ENCODE peak calls at places on chromosomes 4 and X, in ten cellular contexts. One of them, this sample, is unnamed.

GRCh38 chr4:77471821-77472495 is 133.7 kb upstream of the CXCL13 start:
- DNase-seq in brain microvascular endothelial cell: no peak
- DNase-seq in fibroblast of pulmonary artery: no peak
- DNase-seq in AG04450: no peak
- DNase-seq in heart right ventricle: no peak
- DNase-seq in RWPE1: no peak
- DNase-seq in AG09319: no peak
- DNase-seq in left ventricle myocardium inferior: no peak
- DNase-seq in mesothelial cell of epicardium: no peak
- DNase-seq in dorsolateral prefrontal cortex: no peak
- DNase-seq in this sample: no peak

GRCh38 chr4:10605746-10606482 is 78.7 kb downstream of the CLNK start:
- DNase-seq in heart right ventricle: no peak
- DNase-seq in mesothelial cell of epicardium: no peak
- DNase-seq in AG04450: peak
- DNase-seq in RWPE1: no peak
- DNase-seq in brain microvascular endothelial cell: peak
- DNase-seq in left ventricle myocardium inferior: no peak
- DNase-seq in AG09319: no peak
- DNase-seq in dorsolateral prefrontal cortex: no peak
- DNase-seq in fibroblast of pulmonary artery: peak
- DNase-seq in this sample: no peak

GRCh38 chrX:4655743-4656142 is 942.3 kb upstream of the PRKX start:
- DNase-seq in AG09319: no peak
- DNase-seq in RWPE1: peak
- DNase-seq in left ventricle myocardium inferior: no peak
- DNase-seq in heart right ventricle: no peak
- DNase-seq in brain microvascular endothelial cell: no peak
- DNase-seq in fibroblast of pulmonary artery: no peak
- DNase-seq in AG04450: no peak
- DNase-seq in dorsolateral prefrontal cortex: no peak
- DNase-seq in mesothelial cell of epicardium: no peak
- DNase-seq in this sample: no peak

GRCh38 chrX:115413246-115413878 is 123.8 kb downstream of the LUZP4 start:
- DNase-seq in AG09319: no peak
- DNase-seq in mesothelial cell of epicardium: no peak
- DNase-seq in brain microvascular endothelial cell: peak
- DNase-seq in fibroblast of pulmonary artery: peak
- DNase-seq in left ventricle myocardium inferior: no peak
- DNase-seq in dorsolateral prefrontal cortex: no peak
- DNase-seq in AG04450: no peak
- DNase-seq in RWPE1: no peak
- DNase-seq in heart right ventricle: no peak
- DNase-seq in this sample: no peak

GRCh38 chrX:107542500-107542899 is 85.8 kb upstream of the PRPS1 start:
- DNase-seq in brain microvascular endothelial cell: peak
- DNase-seq in fibroblast of pulmonary artery: peak
- DNase-seq in heart right ventricle: no peak
- DNase-seq in AG04450: no peak
- DNase-seq in dorsolateral prefrontal cortex: peak
- DNase-seq in AG09319: no peak
- DNase-seq in mesothelial cell of epicardium: no peak
- DNase-seq in RWPE1: peak
- DNase-seq in left ventricle myocardium inferior: no peak
- DNase-seq in this sample: no peak

GRCh38 chrX:46444011-46444410 is 101.2 kb downstream of the ZNF674 start:
- DNase-seq in fibroblast of pulmonary artery: peak
- DNase-seq in dorsolateral prefrontal cortex: no peak
- DNase-seq in RWPE1: peak
- DNase-seq in mesothelial cell of epicardium: no peak
- DNase-seq in brain microvascular endothelial cell: peak
- DNase-seq in AG09319: peak
- DNase-seq in AG04450: peak
- DNase-seq in left ventricle myocardium inferior: no peak
- DNase-seq in heart right ventricle: no peak
- DNase-seq in this sample: no peak

GRCh38 chr4:152359208-152360044 is 176.5 kb downstream of the FBXW7 start:
- DNase-seq in dorsolateral prefrontal cortex: no peak
- DNase-seq in fibroblast of pulmonary artery: no peak
- DNase-seq in heart right ventricle: no peak
- DNase-seq in AG04450: no peak
- DNase-seq in mesothelial cell of epicardium: no peak
- DNase-seq in AG09319: no peak
- DNase-seq in left ventricle myocardium inferior: no peak
- DNase-seq in RWPE1: no peak
- DNase-seq in brain microvascular endothelial cell: no peak
- DNase-seq in this sample: no peak

GRCh38 chr4:4457803-4458550 is 71.1 kb downstream of the NSG1 start:
- DNase-seq in heart right ventricle: no peak
- DNase-seq in RWPE1: no peak
- DNase-seq in AG09319: no peak
- DNase-seq in fibroblast of pulmonary artery: peak
- DNase-seq in brain microvascular endothelial cell: peak
- DNase-seq in left ventricle myocardium inferior: no peak
- DNase-seq in dorsolateral prefrontal cortex: no peak
- DNase-seq in AG04450: no peak
- DNase-seq in mesothelial cell of epicardium: no peak
- DNase-seq in this sample: no peak

GRCh38 chr4:109969909-109970308 is 57.2 kb downstream of the EGF start:
- DNase-seq in mesothelial cell of epicardium: no peak
- DNase-seq in left ventricle myocardium inferior: no peak
- DNase-seq in fibroblast of pulmonary artery: peak
- DNase-seq in AG04450: no peak
- DNase-seq in AG09319: no peak
- DNase-seq in heart right ventricle: peak
- DNase-seq in dorsolateral prefrontal cortex: no peak
- DNase-seq in brain microvascular endothelial cell: no peak
- DNase-seq in RWPE1: no peak
- DNase-seq in this sample: no peak

GRCh38 chr4:155799794-155800123 is 40.9 kb downstream of the GUCY1B1 start:
- DNase-seq in left ventricle myocardium inferior: no peak
- DNase-seq in brain microvascular endothelial cell: no peak
- DNase-seq in AG09319: no peak
- DNase-seq in AG04450: no peak
- DNase-seq in heart right ventricle: no peak
- DNase-seq in mesothelial cell of epicardium: no peak
- DNase-seq in dorsolateral prefrontal cortex: no peak
- DNase-seq in fibroblast of pulmonary artery: no peak
- DNase-seq in RWPE1: no peak
- DNase-seq in this sample: no peak

GRCh38 chr4:36130641-36131040 is 113.7 kb downstream of the ARAP2 start:
- DNase-seq in RWPE1: no peak
- DNase-seq in AG09319: no peak
- DNase-seq in mesothelial cell of epicardium: no peak
- DNase-seq in brain microvascular endothelial cell: no peak
- DNase-seq in AG04450: no peak
- DNase-seq in dorsolateral prefrontal cortex: no peak
- DNase-seq in heart right ventricle: no peak
- DNase-seq in left ventricle myocardium inferior: no peak
- DNase-seq in fibroblast of pulmonary artery: no peak
- DNase-seq in this sample: no peak

GRCh38 chr4:94653095-94653649 is 104.6 kb upstream of the BMPR1B start:
- DNase-seq in mesothelial cell of epicardium: no peak
- DNase-seq in dorsolateral prefrontal cortex: no peak
- DNase-seq in AG04450: no peak
- DNase-seq in AG09319: no peak
- DNase-seq in heart right ventricle: no peak
- DNase-seq in left ventricle myocardium inferior: no peak
- DNase-seq in RWPE1: no peak
- DNase-seq in fibroblast of pulmonary artery: no peak
- DNase-seq in brain microvascular endothelial cell: no peak
- DNase-seq in this sample: no peak

GRCh38 chr4:40395908-40396806 is 61.0 kb downstream of the CHRNA9 start:
- DNase-seq in AG09319: peak
- DNase-seq in AG04450: no peak
- DNase-seq in dorsolateral prefrontal cortex: no peak
- DNase-seq in brain microvascular endothelial cell: no peak
- DNase-seq in left ventricle myocardium inferior: peak
- DNase-seq in RWPE1: peak
- DNase-seq in mesothelial cell of epicardium: no peak
- DNase-seq in fibroblast of pulmonary artery: peak
- DNase-seq in heart right ventricle: peak
- DNase-seq in this sample: no peak

GRCh38 chrX:131734621-131735020 is 190.7 kb downstream of the OR13H1 start:
- DNase-seq in dorsolateral prefrontal cortex: peak
- DNase-seq in heart right ventricle: peak
- DNase-seq in fibroblast of pulmonary artery: no peak
- DNase-seq in mesothelial cell of epicardium: no peak
- DNase-seq in RWPE1: no peak
- DNase-seq in left ventricle myocardium inferior: no peak
- DNase-seq in AG09319: peak
- DNase-seq in AG04450: no peak
- DNase-seq in brain microvascular endothelial cell: peak
- DNase-seq in this sample: no peak
- TF ChIP-seq CTCF in dorsolateral prefrontal cortex: no peak
- TF ChIP-seq CTCF in heart right ventricle: no peak
- TF ChIP-seq CTCF in fibroblast of pulmonary artery: no peak
- TF ChIP-seq CTCF in mesothelial cell of epicardium: no peak
- TF ChIP-seq CTCF in RWPE1: no peak
- TF ChIP-seq CTCF in left ventricle myocardium inferior: no peak
- TF ChIP-seq CTCF in AG09319: peak
- TF ChIP-seq CTCF in AG04450: no peak
- TF ChIP-seq CTCF in brain microvascular endothelial cell: peak
- TF ChIP-seq CTCF in this sample: no peak

DNA sequence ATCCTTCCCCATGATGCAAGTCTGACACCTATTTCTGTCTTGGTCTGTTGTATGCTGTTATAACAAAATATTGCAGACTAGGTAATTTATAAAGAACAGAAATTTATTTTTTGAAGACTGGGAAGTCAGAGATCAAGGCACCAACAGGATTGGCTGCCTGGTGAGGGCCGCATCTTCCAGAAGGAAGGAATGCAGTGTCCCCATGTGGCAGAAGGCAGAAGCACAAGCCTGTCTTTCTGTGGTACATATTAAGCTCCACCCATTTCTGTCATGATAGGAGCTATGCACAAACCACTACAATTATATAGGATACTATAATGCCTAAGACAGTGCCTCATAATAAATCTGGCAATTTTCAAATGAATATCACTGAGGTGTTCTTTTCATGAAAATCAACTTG is 502.3 kb upstream of the DIAPH2 start:
- DNase-seq in AG09319: no peak
- DNase-seq in left ventricle myocardium inferior: no peak
- DNase-seq in brain microvascular endothelial cell: peak
- DNase-seq in heart right ventricle: no peak
- DNase-seq in AG04450: peak
- DNase-seq in RWPE1: no peak
- DNase-seq in fibroblast of pulmonary artery: peak
- DNase-seq in mesothelial cell of epicardium: no peak
- DNase-seq in dorsolateral prefrontal cortex: no peak
- DNase-seq in this sample: no peak
- TF ChIP-seq CTCF in AG09319: peak
- TF ChIP-seq CTCF in left ventricle myocardium inferior: peak
- TF ChIP-seq CTCF in brain microvascular endothelial cell: peak
- TF ChIP-seq CTCF in heart right ventricle: peak
- TF ChIP-seq CTCF in AG04450: peak
- TF ChIP-seq CTCF in RWPE1: no peak
- TF ChIP-seq CTCF in fibroblast of pulmonary artery: peak
- TF ChIP-seq CTCF in mesothelial cell of epicardium: no peak
- TF ChIP-seq CTCF in dorsolateral prefrontal cortex: no peak
- TF ChIP-seq CTCF in this sample: peak

GRCh38 chr4:134762053-134762452 is 560.5 kb upstream of the PABPC4L start:
- DNase-seq in AG09319: no peak
- DNase-seq in brain microvascular endothelial cell: no peak
- DNase-seq in fibroblast of pulmonary artery: no peak
- DNase-seq in heart right ventricle: no peak
- DNase-seq in mesothelial cell of epicardium: no peak
- DNase-seq in RWPE1: no peak
- DNase-seq in dorsolateral prefrontal cortex: no peak
- DNase-seq in left ventricle myocardium inferior: no peak
- DNase-seq in AG04450: no peak
- DNase-seq in this sample: no peak
- TF ChIP-seq CTCF in AG09319: no peak
- TF ChIP-seq CTCF in brain microvascular endothelial cell: peak
- TF ChIP-seq CTCF in fibroblast of pulmonary artery: no peak
- TF ChIP-seq CTCF in heart right ventricle: no peak
- TF ChIP-seq CTCF in mesothelial cell of epicardium: no peak
- TF ChIP-seq CTCF in RWPE1: no peak
- TF ChIP-seq CTCF in dorsolateral prefrontal cortex: no peak
- TF ChIP-seq CTCF in left ventricle myocardium inferior: no peak
- TF ChIP-seq CTCF in AG04450: peak
- TF ChIP-seq CTCF in this sample: peak

DNA sequence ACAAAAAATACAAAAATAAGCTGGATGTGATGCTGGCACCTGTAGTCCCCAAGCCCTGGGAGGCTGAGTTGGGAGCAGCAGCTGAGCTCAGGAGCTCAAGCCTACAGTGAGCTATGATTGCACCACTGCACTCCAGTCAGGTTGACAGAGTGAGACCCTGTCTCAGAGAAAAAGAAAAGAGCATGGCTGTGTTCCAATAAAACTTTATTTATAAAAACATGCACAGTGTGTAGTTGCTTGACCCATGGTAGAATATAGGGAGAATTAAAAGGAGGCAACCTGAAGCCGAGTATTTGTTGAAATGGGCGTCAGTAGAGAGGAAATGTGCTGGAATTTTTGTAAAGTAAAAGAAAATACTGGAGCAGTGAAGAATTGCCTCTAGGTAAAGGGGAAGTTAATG is 27.0 kb downstream of the GYG2 start:
- DNase-seq in RWPE1: no peak
- DNase-seq in dorsolateral prefrontal cortex: no peak
- DNase-seq in left ventricle myocardium inferior: no peak
- DNase-seq in mesothelial cell of epicardium: no peak
- DNase-seq in AG04450: no peak
- DNase-seq in brain microvascular endothelial cell: no peak
- DNase-seq in heart right ventricle: no peak
- DNase-seq in fibroblast of pulmonary artery: no peak
- DNase-seq in AG09319: no peak
- DNase-seq in this sample: no peak
- TF ChIP-seq CTCF in RWPE1: no peak
- TF ChIP-seq CTCF in dorsolateral prefrontal cortex: no peak
- TF ChIP-seq CTCF in left ventricle myocardium inferior: no peak
- TF ChIP-seq CTCF in mesothelial cell of epicardium: no peak
- TF ChIP-seq CTCF in AG04450: no peak
- TF ChIP-seq CTCF in brain microvascular endothelial cell: no peak
- TF ChIP-seq CTCF in heart right ventricle: no peak
- TF ChIP-seq CTCF in fibroblast of pulmonary artery: no peak
- TF ChIP-seq CTCF in AG09319: no peak
- TF ChIP-seq CTCF in this sample: no peak